ENCODE peak calls at places on chromosomes 2 and 18, in nine cellular contexts. One of them, this sample, is unnamed.

GRCh38 chr18:8898990-8899389 is 193.6 kb downstream of the MTCL1 start:
- DNase-seq in upper lobe of left lung: no peak
- DNase-seq in heart left ventricle: no peak
- DNase-seq in ovary: no peak
- DNase-seq in A549: no peak
- DNase-seq in HCT116: no peak
- DNase-seq in body of pancreas: peak
- DNase-seq in lower leg skin: no peak
- DNase-seq in adrenal gland: no peak
- DNase-seq in this sample: no peak

GRCh38 chr2:128520787-128521186 is 202.1 kb upstream of the HS6ST1 start:
- DNase-seq in upper lobe of left lung: no peak
- DNase-seq in lower leg skin: no peak
- DNase-seq in heart left ventricle: no peak
- DNase-seq in HCT116: no peak
- DNase-seq in body of pancreas: no peak
- DNase-seq in ovary: no peak
- DNase-seq in adrenal gland: no peak
- DNase-seq in A549: no peak
- DNase-seq in this sample: no peak

GRCh38 chr2:71070294-71071025 is 2.0 kb downstream of the NAGK start:
- DNase-seq in HCT116: peak
- DNase-seq in upper lobe of left lung: no peak
- DNase-seq in ovary: no peak
- DNase-seq in adrenal gland: no peak
- DNase-seq in heart left ventricle: no peak
- DNase-seq in lower leg skin: peak
- DNase-seq in A549: peak
- DNase-seq in body of pancreas: peak
- DNase-seq in this sample: no peak

GRCh38 chr18:37019157-37019571 is 190.2 kb downstream of the KIAA1328 start:
- DNase-seq in body of pancreas: peak
- DNase-seq in heart left ventricle: no peak
- DNase-seq in adrenal gland: no peak
- DNase-seq in ovary: no peak
- DNase-seq in upper lobe of left lung: no peak
- DNase-seq in lower leg skin: no peak
- DNase-seq in HCT116: no peak
- DNase-seq in A549: no peak
- DNase-seq in this sample: no peak

GRCh38 chr18:68150976-68151375 is 563.9 kb downstream of the TMX3 start:
- DNase-seq in upper lobe of left lung: no peak
- DNase-seq in ovary: no peak
- DNase-seq in lower leg skin: no peak
- DNase-seq in A549: no peak
- DNase-seq in body of pancreas: no peak
- DNase-seq in adrenal gland: no peak
- DNase-seq in heart left ventricle: no peak
- DNase-seq in HCT116: no peak
- DNase-seq in this sample: no peak

GRCh38 chr2:46145017-46145416 is 152.2 kb upstream of the EPAS1 start:
- DNase-seq in A549: no peak
- DNase-seq in upper lobe of left lung: no peak
- DNase-seq in heart left ventricle: no peak
- DNase-seq in ovary: no peak
- DNase-seq in body of pancreas: no peak
- DNase-seq in adrenal gland: no peak
- DNase-seq in HCT116: no peak
- DNase-seq in lower leg skin: peak
- DNase-seq in this sample: no peak

GRCh38 chr2:122451040-122451439 is 695.6 kb downstream of the TSN start:
- DNase-seq in A549: no peak
- DNase-seq in HCT116: no peak
- DNase-seq in body of pancreas: peak
- DNase-seq in upper lobe of left lung: no peak
- DNase-seq in ovary: no peak
- DNase-seq in lower leg skin: no peak
- DNase-seq in adrenal gland: peak
- DNase-seq in heart left ventricle: no peak
- DNase-seq in this sample: no peak

GRCh38 chr2:8481463-8482009 is 200.3 kb upstream of the ID2 start:
- DNase-seq in HCT116: no peak
- DNase-seq in body of pancreas: no peak
- DNase-seq in adrenal gland: no peak
- DNase-seq in ovary: no peak
- DNase-seq in A549: no peak
- DNase-seq in upper lobe of left lung: no peak
- DNase-seq in heart left ventricle: no peak
- DNase-seq in lower leg skin: peak
- DNase-seq in this sample: no peak

GRCh38 chr2:63058742-63059433 is 8.3 kb downstream of the OTX1 start:
- DNase-seq in adrenal gland: no peak
- DNase-seq in heart left ventricle: peak
- DNase-seq in lower leg skin: no peak
- DNase-seq in HCT116: no peak
- DNase-seq in ovary: peak
- DNase-seq in A549: no peak
- DNase-seq in body of pancreas: no peak
- DNase-seq in upper lobe of left lung: peak
- DNase-seq in this sample: no peak

GRCh38 chr2:122072666-122073065 is 317.2 kb downstream of the TSN start:
- DNase-seq in body of pancreas: no peak
- DNase-seq in heart left ventricle: no peak
- DNase-seq in lower leg skin: no peak
- DNase-seq in adrenal gland: no peak
- DNase-seq in upper lobe of left lung: no peak
- DNase-seq in HCT116: no peak
- DNase-seq in ovary: no peak
- DNase-seq in A549: no peak
- DNase-seq in this sample: no peak

GRCh38 chr18:8871484-8871883 is 166.1 kb downstream of the MTCL1 start:
- DNase-seq in ovary: no peak
- DNase-seq in HCT116: no peak
- DNase-seq in upper lobe of left lung: peak
- DNase-seq in body of pancreas: no peak
- DNase-seq in A549: no peak
- DNase-seq in heart left ventricle: no peak
- DNase-seq in lower leg skin: no peak
- DNase-seq in adrenal gland: no peak
- DNase-seq in this sample: no peak

GRCh38 chr2:17630089-17630488 is 89.6 kb downstream of the VSNL1 start:
- DNase-seq in upper lobe of left lung: no peak
- DNase-seq in body of pancreas: no peak
- DNase-seq in heart left ventricle: no peak
- DNase-seq in ovary: no peak
- DNase-seq in adrenal gland: no peak
- DNase-seq in A549: no peak
- DNase-seq in HCT116: no peak
- DNase-seq in lower leg skin: peak
- DNase-seq in this sample: no peak

GRCh38 chr2:102103992-102104871 is 38.3 kb upstream of the IL1R1 start:
- DNase-seq in upper lobe of left lung: no peak
- DNase-seq in body of pancreas: peak
- DNase-seq in ovary: peak
- DNase-seq in A549: no peak
- DNase-seq in adrenal gland: peak
- DNase-seq in heart left ventricle: no peak
- DNase-seq in lower leg skin: peak
- DNase-seq in HCT116: no peak
- DNase-seq in this sample: no peak

GRCh38 chr2:174597347-174598047 is at the start of gene WIPF1:
- DNase-seq in lower leg skin: no peak
- DNase-seq in heart left ventricle: no peak
- DNase-seq in HCT116: no peak
- DNase-seq in ovary: peak
- DNase-seq in body of pancreas: peak
- DNase-seq in upper lobe of left lung: no peak
- DNase-seq in adrenal gland: peak
- DNase-seq in A549: no peak
- DNase-seq in this sample: peak

GRCh38 chr2:85772019-85772745 is 18.4 kb downstream of the ATOH8 start:
- DNase-seq in adrenal gland: peak
- DNase-seq in body of pancreas: peak
- DNase-seq in upper lobe of left lung: peak
- DNase-seq in ovary: peak
- DNase-seq in HCT116: peak
- DNase-seq in heart left ventricle: peak
- DNase-seq in lower leg skin: peak
- DNase-seq in A549: peak
- DNase-seq in this sample: peak

GRCh38 chr2:239245872-239246701 is 154.7 kb downstream of the HDAC4 start:
- DNase-seq in A549: no peak
- DNase-seq in body of pancreas: peak
- DNase-seq in lower leg skin: peak
- DNase-seq in adrenal gland: peak
- DNase-seq in upper lobe of left lung: no peak
- DNase-seq in HCT116: no peak
- DNase-seq in ovary: peak
- DNase-seq in heart left ventricle: no peak
- DNase-seq in this sample: no peak

GRCh38 chr2:1222062-1222461 is 191.2 kb upstream of the TPO start:
- DNase-seq in HCT116: no peak
- DNase-seq in body of pancreas: no peak
- DNase-seq in heart left ventricle: no peak
- DNase-seq in adrenal gland: no peak
- DNase-seq in A549: no peak
- DNase-seq in ovary: no peak
- DNase-seq in upper lobe of left lung: no peak
- DNase-seq in lower leg skin: no peak
- DNase-seq in this sample: no peak

GRCh38 chr2:213958086-213958485 is 452.8 kb upstream of the VWC2L start:
- DNase-seq in ovary: no peak
- DNase-seq in upper lobe of left lung: no peak
- DNase-seq in adrenal gland: no peak
- DNase-seq in body of pancreas: no peak
- DNase-seq in heart left ventricle: no peak
- DNase-seq in HCT116: no peak
- DNase-seq in A549: no peak
- DNase-seq in lower leg skin: no peak
- DNase-seq in this sample: no peak
- TF ChIP-seq POLR2A in ovary: no peak
- TF ChIP-seq POLR2A in upper lobe of left lung: no peak
- TF ChIP-seq POLR2A in adrenal gland: no peak
- TF ChIP-seq POLR2A in body of pancreas: no peak
- TF ChIP-seq POLR2A in heart left ventricle: no peak
- TF ChIP-seq POLR2A in HCT116: no peak
- TF ChIP-seq POLR2A in A549: no peak
- TF ChIP-seq POLR2A in lower leg skin: no peak
- TF ChIP-seq POLR2A in this sample: no peak

GRCh38 chr2:172705352-172705751 is 30.3 kb upstream of the RAPGEF4 start:
- DNase-seq in upper lobe of left lung: no peak
- DNase-seq in heart left ventricle: no peak
- DNase-seq in body of pancreas: no peak
- DNase-seq in A549: no peak
- DNase-seq in ovary: no peak
- DNase-seq in adrenal gland: no peak
- DNase-seq in lower leg skin: no peak
- DNase-seq in HCT116: no peak
- DNase-seq in this sample: no peak

GRCh38 chr2:172708247-172708646 is 27.4 kb upstream of the RAPGEF4 start:
- DNase-seq in adrenal gland: no peak
- DNase-seq in HCT116: no peak
- DNase-seq in heart left ventricle: no peak
- DNase-seq in ovary: no peak
- DNase-seq in A549: no peak
- DNase-seq in body of pancreas: no peak
- DNase-seq in lower leg skin: no peak
- DNase-seq in upper lobe of left lung: no peak
- DNase-seq in this sample: no peak

GRCh38 chr2:172702451-172702850 is 33.2 kb upstream of the RAPGEF4 start:
- DNase-seq in heart left ventricle: no peak
- DNase-seq in HCT116: no peak
- DNase-seq in body of pancreas: no peak
- DNase-seq in ovary: no peak
- DNase-seq in upper lobe of left lung: no peak
- DNase-seq in lower leg skin: no peak
- DNase-seq in adrenal gland: no peak
- DNase-seq in A549: no peak
- DNase-seq in this sample: no peak

GRCh38 chr2:172701250-172701649 is 34.4 kb upstream of the RAPGEF4 start:
- DNase-seq in body of pancreas: no peak
- DNase-seq in A549: no peak
- DNase-seq in ovary: no peak
- DNase-seq in HCT116: no peak
- DNase-seq in lower leg skin: no peak
- DNase-seq in upper lobe of left lung: no peak
- DNase-seq in adrenal gland: no peak
- DNase-seq in heart left ventricle: no peak
- DNase-seq in this sample: no peak

GRCh38 chr2:172704072-172704936 is 31.3 kb upstream of the RAPGEF4 start:
- DNase-seq in HCT116: no peak
- DNase-seq in A549: peak
- DNase-seq in upper lobe of left lung: no peak
- DNase-seq in adrenal gland: peak
- DNase-seq in heart left ventricle: no peak
- DNase-seq in lower leg skin: no peak
- DNase-seq in body of pancreas: peak
- DNase-seq in ovary: no peak
- DNase-seq in this sample: no peak
- TF ChIP-seq CTCF in HCT116: peak
- TF ChIP-seq CTCF in A549: peak
- TF ChIP-seq CTCF in upper lobe of left lung: peak
- TF ChIP-seq CTCF in adrenal gland: peak
- TF ChIP-seq CTCF in heart left ventricle: peak
- TF ChIP-seq CTCF in lower leg skin: no peak
- TF ChIP-seq CTCF in body of pancreas: peak
- TF ChIP-seq CTCF in ovary: no peak
- TF ChIP-seq CTCF in this sample: peak

GRCh38 chr2:37770797-37771196 is 99.4 kb upstream of the CDC42EP3 start:
- DNase-seq in body of pancreas: no peak
- DNase-seq in A549: no peak
- DNase-seq in HCT116: no peak
- DNase-seq in adrenal gland: no peak
- DNase-seq in lower leg skin: no peak
- DNase-seq in upper lobe of left lung: no peak
- DNase-seq in ovary: no peak
- DNase-seq in heart left ventricle: no peak
- DNase-seq in this sample: no peak
- H3K4me3 ChIP-seq in body of pancreas: no peak
- H3K4me3 ChIP-seq in A549: no peak
- H3K4me3 ChIP-seq in HCT116: no peak
- H3K4me3 ChIP-seq in adrenal gland: no peak
- H3K4me3 ChIP-seq in lower leg skin: no peak
- H3K4me3 ChIP-seq in upper lobe of left lung: no peak
- H3K4me3 ChIP-seq in ovary: no peak
- H3K4me3 ChIP-seq in heart left ventricle: no peak
- H3K4me3 ChIP-seq in this sample: no peak

DNA sequence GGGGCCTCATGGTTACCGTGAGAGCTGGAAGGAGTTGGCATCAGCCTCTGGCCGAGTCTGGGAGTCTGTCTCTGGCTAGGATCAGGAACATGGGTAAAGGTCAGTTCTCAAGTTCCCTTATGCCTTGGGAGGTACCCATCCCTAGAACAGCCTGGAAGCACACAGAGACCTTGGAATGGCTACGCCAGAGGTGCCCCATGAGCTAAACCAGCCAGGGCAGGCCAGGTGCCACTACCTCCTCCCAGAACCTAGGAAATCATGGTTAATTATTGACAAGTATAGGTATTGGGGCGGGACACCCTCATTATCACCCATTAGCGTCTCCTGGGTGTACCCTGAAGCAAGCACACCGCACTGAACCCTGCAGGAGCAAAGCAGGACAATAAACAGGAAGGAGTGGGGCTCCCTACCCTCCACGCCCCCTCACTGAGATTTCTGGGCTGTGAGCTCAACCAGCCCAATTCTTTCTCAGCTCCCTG is 3.0 kb upstream of the ASPRV1 start:
- DNase-seq in upper lobe of left lung: no peak
- DNase-seq in body of pancreas: peak
- DNase-seq in adrenal gland: no peak
- DNase-seq in lower leg skin: no peak
- DNase-seq in ovary: no peak
- DNase-seq in HCT116: no peak
- DNase-seq in heart left ventricle: no peak
- DNase-seq in A549: no peak
- DNase-seq in this sample: no peak
- TF ChIP-seq POLR2A in upper lobe of left lung: no peak
- TF ChIP-seq POLR2A in body of pancreas: no peak
- TF ChIP-seq POLR2A in adrenal gland: no peak
- TF ChIP-seq POLR2A in lower leg skin: no peak
- TF ChIP-seq POLR2A in ovary: no peak
- TF ChIP-seq POLR2A in HCT116: no peak
- TF ChIP-seq POLR2A in heart left ventricle: no peak
- TF ChIP-seq POLR2A in A549: no peak
- TF ChIP-seq POLR2A in this sample: no peak